ENCODE peak calls at places on chromosomes 5 and 9, in six cellular contexts. Y is IMR-90, V is A549, W is stomach, U is transverse colon, Q is prostate gland. T is an unnamed sample.

GRCh38 chr9:92952861-92953620 is 5.7 kb downstream of the FGD3 start:
- DNase-seq in V (no peak), W (no peak), Q (no peak), U (no peak), Y (no peak), T (no peak)

GRCh38 chr5:158284242-158284641 is 425.3 kb upstream of the CLINT1 start:
- DNase-seq in Q (no peak), Y (no peak), V (no peak), W (no peak), U (no peak), T (no peak)

GRCh38 chr9:2758162-2758950 is 41.0 kb downstream of the KCNV2 start:
- DNase-seq in V (no peak), U (no peak), W (no peak), Y (no peak), Q (no peak), T (no peak)

GRCh38 chr5:53479656-53480473 is 564 bp upstream of the FST start:
- DNase-seq in Q (peak; percentile 42), Y (peak; percentile 73), U (peak; percentile 39), W (peak; percentile 52), V (peak; percentile 55), T (peak; percentile 93)

GRCh38 chr9:108687360-108687981 is 168.3 kb downstream of the ACTL7B start:
- DNase-seq in U (no peak), Y (peak; percentile 16), W (no peak), V (no peak), Q (no peak), T (peak; percentile 36)

GRCh38 chr5:35884789-35885172 is 28.1 kb downstream of the IL7R start:
- DNase-seq in U (no peak), Y (no peak), Q (no peak), W (no peak), V (no peak), T (no peak)

GRCh38 chr5:165956854-165957253 is 2334.6 kb upstream of the WWC1 start:
- DNase-seq in Q (no peak), W (no peak), U (no peak), Y (no peak), V (no peak), T (no peak)

GRCh38 chr9:70987986-70988385 is 133.4 kb downstream of the TRPM3 start:
- DNase-seq in U (no peak), Y (peak; percentile 72), W (no peak), Q (no peak), V (no peak), T (no peak)

GRCh38 chr9:136147038-136147889 is 28.6 kb upstream of the TMEM250 start:
- DNase-seq in U (no peak), Q (no peak), Y (no peak), W (no peak), V (no peak), T (no peak)

GRCh38 chr9:35842020-35842745 is 13.2 kb downstream of the TMEM8B start:
- DNase-seq in Y (no peak), U (no peak), Q (no peak), W (no peak), V (no peak), T (peak; percentile 80)

GRCh38 chr5:142387022-142387682 is 62.3 kb upstream of the SPRY4 start:
- DNase-seq in W (no peak), Q (no peak), V (peak; percentile 16), Y (no peak), U (no peak), T (no peak)

GRCh38 chr5:145056805-145057204 is 778.3 kb downstream of the PRELID2 start:
- DNase-seq in Q (no peak), U (no peak), W (no peak), V (no peak), Y (peak; percentile 71), T (no peak)

GRCh38 chr5:43034591-43034968 is 5.5 kb downstream of the ANXA2R start:
- DNase-seq in V (no peak), Y (peak; percentile 85), W (no peak), U (no peak), Q (no peak), T (peak; percentile 82)

GRCh38 chr5:97986069-97986468 is 787.4 kb upstream of the RGMB start:
- DNase-seq in Q (no peak), U (no peak), W (no peak), Y (peak; percentile 60), V (no peak), T (no peak)

GRCh38 chr9:124267271-124267807 is 9.6 kb downstream of the NEK6 start:
- DNase-seq in U (peak; percentile 73), Y (peak; percentile 85), W (peak; percentile 91), V (peak; percentile 79), Q (peak; percentile 95), T (peak; percentile 91)

GRCh38 chr5:137994556-137994955 is 38.3 kb downstream of the FAM13B start:
- DNase-seq in V (no peak), Q (no peak), W (no peak), U (no peak), Y (no peak), T (no peak)

GRCh38 chr5:15620501-15620900 is 120.5 kb downstream of the FBXL7 start:
- DNase-seq in Y (peak; percentile 76), W (no peak), U (no peak), Q (no peak), V (no peak), T (peak; percentile 32)

GRCh38 chr9:133169102-133169501 is 5.4 kb upstream of the GBGT1 start:
- DNase-seq in Q (no peak), U (no peak), V (no peak), W (no peak), Y (no peak), T (no peak)

GRCh38 chr5:55533806-55534435 is 843 bp downstream of the PLPP1 start:
- DNase-seq in Q (peak; percentile 18), Y (peak; percentile 48), W (peak; percentile 53), V (peak; percentile 45), U (peak; percentile 53), T (no peak)

GRCh38 chr9:92444841-92445240 is 20.6 kb upstream of the OMD start:
- DNase-seq in V (no peak), U (no peak), Y (no peak), Q (no peak), W (no peak), T (no peak)

GRCh38 chr5:180375955-180376354 is 22.8 kb upstream of the GFPT2 start:
- DNase-seq in U (no peak), W (no peak), V (no peak), Q (no peak), Y (no peak), T (no peak)

GRCh38 chr5:143105216-143105905 is 298.1 kb downstream of the NR3C1 start:
- DNase-seq in Q (no peak), Y (no peak), U (no peak), V (no peak), W (no peak), T (no peak)

GRCh38 chr5:176542596-176543427 is 5.6 kb upstream of the RNF44 start:
- DNase-seq in U (no peak), Y (peak; percentile 23), W (no peak), V (peak; percentile 39), Q (no peak), T (no peak)

DNA sequence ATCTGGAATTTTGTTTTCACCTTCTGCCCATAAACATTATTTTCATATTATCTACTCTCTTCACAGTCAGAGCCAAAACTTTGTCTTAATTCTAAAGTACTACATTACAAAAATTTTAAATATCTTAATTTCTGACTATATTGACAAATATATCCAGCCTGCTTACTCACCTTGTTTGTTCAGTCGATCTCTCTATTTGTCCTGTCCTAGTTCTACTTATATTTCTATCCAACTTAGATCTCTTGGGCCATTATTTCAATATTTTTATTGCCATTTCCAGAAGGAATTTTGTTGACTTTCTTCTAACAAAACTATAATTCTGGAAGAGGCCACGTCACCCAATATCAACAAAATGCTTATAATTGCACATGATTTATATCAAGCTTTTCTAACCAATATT is 652.8 kb upstream of the CTNND2 start:
- DNase-seq in U (no peak), V (no peak), Y (no peak), Q (no peak), W (no peak), T (no peak)
- TF ChIP-seq POLR2A in U (no peak), V (no peak), Y (no peak), Q (no peak), W (no peak), T (no peak)

GRCh38 chr9:128921881-128922763 is 1.3 kb downstream of the PHYHD1 start:
- DNase-seq in V (no peak), W (peak; percentile 55), Q (peak; percentile 42), Y (peak; percentile 50), U (peak; percentile 25), T (no peak)
- TF ChIP-seq POLR2A in V (no peak), W (no peak), Q (peak; percentile 55), Y (no peak), U (no peak), T (no peak)

GRCh38 chr5:172714491-172715420 is 56.2 kb downstream of the DUSP1 start:
- DNase-seq in U (peak; percentile 78), V (peak; percentile 99), Q (peak; percentile 60), W (peak; percentile 79), Y (peak; percentile 61), T (peak; percentile 86)
- TF ChIP-seq POLR2A in U (no peak), V (no peak), Q (no peak), W (no peak), Y (no peak), T (no peak)

DNA sequence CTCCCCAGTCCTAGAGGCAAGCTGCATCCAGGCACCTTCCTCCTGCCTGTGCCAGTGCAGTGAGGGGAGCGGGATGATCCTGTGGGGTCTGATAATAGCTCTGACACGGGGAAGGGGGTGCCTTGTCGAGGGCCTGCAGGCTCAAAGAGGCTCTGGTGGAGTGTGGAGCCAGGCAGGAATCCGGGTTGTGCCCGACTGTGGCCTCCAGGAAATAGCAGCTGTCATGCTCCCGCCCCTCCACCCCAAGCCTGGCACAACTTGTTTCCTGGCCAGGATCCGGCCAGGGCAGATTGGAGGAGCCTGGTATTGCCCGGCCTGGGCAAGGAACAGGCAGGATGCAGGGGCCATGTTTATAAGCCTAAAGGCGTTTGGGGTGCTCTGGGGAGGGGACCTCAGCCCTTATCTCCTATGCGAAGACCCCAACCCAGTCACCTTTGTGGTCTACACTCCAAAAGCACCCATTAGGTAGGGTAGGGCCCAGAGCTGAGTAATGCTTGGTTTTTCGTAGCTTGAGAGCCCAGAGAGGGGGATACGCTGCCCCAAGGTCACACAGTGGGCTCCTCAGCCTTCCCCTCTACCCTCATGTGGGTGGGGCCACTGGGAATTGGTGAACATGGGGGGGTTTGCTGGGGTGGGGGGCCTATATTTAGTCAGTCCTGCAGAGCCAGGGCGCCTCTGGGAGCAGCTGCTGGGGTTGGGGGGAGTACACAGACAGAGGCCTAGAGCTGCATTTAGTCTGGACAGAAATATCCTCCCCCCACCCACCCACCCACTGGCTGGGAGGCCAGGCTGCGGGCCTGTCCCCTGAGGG is 12.2 kb downstream of the CXXC5 start:
- DNase-seq in Q (peak; percentile 87), U (peak; percentile 82), V (peak; percentile 68), W (peak; percentile 92), Y (no peak), T (no peak)
- TF ChIP-seq POLR2A in Q (peak; percentile 57), U (peak; percentile 54), V (no peak), W (no peak), Y (no peak), T (no peak)

GRCh38 chr5:112876362-112876761 is 15.3 kb downstream of the SRP19 start:
- DNase-seq in W (no peak), V (no peak), Y (no peak), U (no peak), Q (no peak), T (no peak)

GRCh38 chr5:112883192-112883591 is 22.1 kb downstream of the SRP19 start:
- DNase-seq in Q (no peak), U (no peak), V (no peak), W (no peak), Y (no peak), T (no peak)

GRCh38 chr5:112880219-112880964 is 19.3 kb downstream of the SRP19 start:
- DNase-seq in V (no peak), Y (no peak), W (no peak), U (no peak), Q (no peak), T (no peak)

GRCh38 chr5:112878760-112879159 is 17.7 kb downstream of the SRP19 start:
- DNase-seq in V (no peak), Q (no peak), W (no peak), Y (peak; percentile 46), U (no peak), T (no peak)
- TF ChIP-seq POLR2A in V (no peak), Q (no peak), W (no peak), Y (no peak), U (no peak), T (no peak)